ENCODE peak calls at places on chromosomes 5 and 9, in four cellular contexts. H is neuronal stem cell, S is GM23338, J is IMR-90. D is an unnamed sample.
A peak's percentile ranks its signal among the peaks of the same experiment; 100 is the strongest.

GRCh38 chr5:179404321-179405053 is 59.2 kb upstream of the ADAMTS2 start:
- DNase-seq in H (no peak), S (no peak), J (peak; percentile 42), D (no peak)

GRCh38 chr9:128244443-128245226 is 31.2 kb downstream of the GOLGA2 start:
- DNase-seq in H (no peak), S (peak; percentile 87), J (peak; percentile 86), D (peak; percentile 65)

GRCh38 chr5:172841-173251 is 18.4 kb upstream of the LRRC14B start:
- DNase-seq in H (no peak), S (no peak), J (no peak), D (no peak)

GRCh38 chr9:89631381-89631780 is 26.6 kb downstream of the GADD45G start:
- DNase-seq in H (no peak), S (no peak), J (no peak), D (no peak)

GRCh38 chr9:98074119-98074990 is 17.8 kb downstream of the NANS start:
- DNase-seq in H (peak; percentile 67), S (peak; percentile 82), J (peak; percentile 59), D (peak; percentile 63)

GRCh38 chr9:87792831-87793288 is 66.9 kb downstream of the CTSL start:
- DNase-seq in H (no peak), S (peak; percentile 42), J (peak; percentile 43), D (peak; percentile 6)

GRCh38 chr5:54243483-54244080 is 66.8 kb downstream of the ARL15 start:
- DNase-seq in H (peak; percentile 27), S (peak; percentile 70), J (peak; percentile 47), D (peak; percentile 46)

GRCh38 chr9:97293207-97293721 is 14.2 kb upstream of the CCDC180 start:
- DNase-seq in H (no peak), S (peak; percentile 11), J (peak; percentile 27), D (no peak)

GRCh38 chr5:72009280-72009679 is 98.0 kb upstream of the MAP1B start:
- DNase-seq in H (no peak), S (no peak), J (no peak), D (no peak)

GRCh38 chr5:83721878-83722779 is 1.5 kb upstream of the HAPLN1 start:
- DNase-seq in H (peak; percentile 69), S (peak; percentile 85), J (peak; percentile 63), D (no peak)

GRCh38 chr5:122473941-122474340 is 161.9 kb downstream of the SNCAIP start:
- DNase-seq in H (no peak), S (no peak), J (no peak), D (no peak)

GRCh38 chr5:82562696-82563240 is 284.6 kb upstream of the RPS23 start:
- DNase-seq in H (no peak), S (no peak), J (no peak), D (no peak)

GRCh38 chr9:114611516-114612271 is 603 bp downstream of the TMEM268 start:
- DNase-seq in H (no peak), S (peak; percentile 61), J (peak; percentile 58), D (peak; percentile 62)

GRCh38 chr5:170211575-170212334 is 21.0 kb upstream of the C5orf58 start:
- DNase-seq in H (no peak), S (no peak), J (no peak), D (no peak)

GRCh38 chr5:12413585-12413984 is 509.3 kb upstream of the CTNND2 start:
- DNase-seq in H (no peak), S (peak; percentile 27), J (no peak), D (no peak)

GRCh38 chr9:128162215-128163026 is 2.4 kb downstream of the BBLN start:
- DNase-seq in H (no peak), S (no peak), J (no peak), D (no peak)

GRCh38 chr9:110213413-110214044 is 5.6 kb upstream of the C9orf152 start:
- DNase-seq in H (no peak), S (no peak), J (no peak), D (no peak)

GRCh38 chr9:110214090-110214489 is 6.1 kb upstream of the C9orf152 start:
- DNase-seq in H (no peak), S (no peak), J (peak; percentile 30), D (no peak)

GRCh38 chr9:110214553-110214952 is 6.6 kb upstream of the C9orf152 start:
- DNase-seq in H (no peak), S (no peak), J (no peak), D (peak; percentile 20)

GRCh38 chr9:110217656-110218099 is 9.7 kb upstream of the C9orf152 start:
- DNase-seq in H (peak; percentile 11), S (peak; percentile 78), J (peak; percentile 63), D (peak; percentile 69)

GRCh38 chr9:110214956-110215355 is 7.0 kb upstream of the C9orf152 start:
- DNase-seq in H (no peak), S (no peak), J (no peak), D (no peak)
- H3K4me2 ChIP-seq in H (no peak overlapping the region), S (no peak overlapping the region), J (no peak overlapping the region), D (peak overlapping the region; percentile 42)

GRCh38 chr5:142937265-142937877 is 167.2 kb downstream of the ARHGAP26 start:
- DNase-seq in H (no peak), S (no peak), J (no peak), D (no peak)

GRCh38 chr5:142934335-142934734 is 164.2 kb downstream of the ARHGAP26 start:
- DNase-seq in H (no peak), S (no peak), J (no peak), D (no peak)

GRCh38 chr5:142931896-142932686 is 161.9 kb downstream of the ARHGAP26 start:
- DNase-seq in H (no peak), S (peak; percentile 63), J (no peak), D (no peak)

GRCh38 chr5:142938201-142938600 is 168.0 kb downstream of the ARHGAP26 start:
- DNase-seq in H (no peak), S (no peak), J (no peak), D (no peak)

DNA sequence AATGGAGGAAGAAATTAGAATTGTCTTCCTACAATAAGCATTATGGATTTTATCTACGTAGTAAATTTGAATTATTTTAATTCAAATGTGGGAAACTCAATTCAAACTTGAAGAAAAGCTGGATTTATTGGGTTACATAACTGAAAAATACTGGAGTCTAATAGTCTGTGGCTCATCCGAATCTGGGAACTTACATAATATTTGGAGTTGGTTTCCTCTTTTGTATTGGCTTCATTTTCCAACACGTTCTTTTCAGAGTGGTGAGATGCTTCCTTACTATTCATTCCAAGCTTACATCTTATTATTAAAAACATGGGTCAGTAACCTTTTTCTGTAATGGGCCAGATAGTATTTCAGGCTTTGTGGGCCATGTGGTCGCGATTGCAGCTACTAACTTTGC is 164.8 kb downstream of the ARHGAP26 start:
- DNase-seq in H (no peak), S (no peak), J (no peak), D (no peak)
- H3K4me2 ChIP-seq in H (no peak overlapping the region), S (no peak overlapping the region), J (no peak overlapping the region), D (no peak overlapping the region)

GRCh38 chr5:133715622-133716021 is 103.3 kb upstream of the FSTL4 start:
- DNase-seq in H (no peak), S (no peak), J (no peak), D (no peak)
- H3K4me2 ChIP-seq in H (no peak overlapping the region), S (no peak overlapping the region), J (no peak overlapping the region), D (no peak overlapping the region)

GRCh38 chr9:90884178-90884577 is 82.6 kb downstream of the SYK start:
- DNase-seq in H (no peak), S (no peak), J (no peak), D (no peak)

GRCh38 chr9:90880669-90881068 is 79.0 kb downstream of the SYK start:
- DNase-seq in H (no peak), S (no peak), J (no peak), D (peak; percentile 85)

GRCh38 chr9:90883661-90884060 is 82.0 kb downstream of the SYK start:
- DNase-seq in H (no peak), S (no peak), J (no peak), D (no peak)

GRCh38 chr9:90881648-90882047 is 80.0 kb downstream of the SYK start:
- DNase-seq in H (no peak), S (no peak), J (no peak), D (peak; percentile 98)

DNA sequence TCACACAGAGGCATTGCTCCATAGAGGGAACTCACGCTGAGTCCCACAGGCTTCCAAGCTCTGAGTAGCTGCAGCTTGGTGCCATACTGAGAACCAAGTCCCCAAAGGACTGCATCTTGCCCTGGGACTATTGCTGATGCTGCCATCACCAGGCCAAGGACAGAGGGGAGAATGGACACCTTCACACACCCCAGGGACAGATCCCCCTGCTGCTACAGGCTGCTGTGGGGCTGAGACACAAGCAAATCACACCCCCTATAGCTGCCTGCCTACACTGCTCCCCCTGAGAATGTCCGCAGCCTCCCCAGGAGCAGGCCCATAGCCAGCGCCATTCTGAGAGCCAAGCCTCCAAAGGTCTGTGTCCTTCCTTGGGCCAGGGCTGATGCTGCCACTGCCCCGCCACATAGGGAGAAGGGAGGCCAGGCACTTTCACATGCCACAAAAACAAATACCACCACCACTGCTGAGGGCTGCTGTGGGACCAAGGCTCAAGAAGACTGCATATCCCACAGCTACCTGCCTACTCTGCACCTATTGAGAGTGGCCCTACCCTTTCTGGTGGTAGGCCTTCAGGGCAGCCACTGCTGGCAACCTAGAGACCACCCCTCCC is 81.5 kb downstream of the SYK start:
- DNase-seq in H (no peak), S (no peak), J (no peak), D (no peak)
- H3K4me2 ChIP-seq in H (no peak overlapping the region), S (no peak overlapping the region), J (no peak overlapping the region), D (no peak overlapping the region)

DNA sequence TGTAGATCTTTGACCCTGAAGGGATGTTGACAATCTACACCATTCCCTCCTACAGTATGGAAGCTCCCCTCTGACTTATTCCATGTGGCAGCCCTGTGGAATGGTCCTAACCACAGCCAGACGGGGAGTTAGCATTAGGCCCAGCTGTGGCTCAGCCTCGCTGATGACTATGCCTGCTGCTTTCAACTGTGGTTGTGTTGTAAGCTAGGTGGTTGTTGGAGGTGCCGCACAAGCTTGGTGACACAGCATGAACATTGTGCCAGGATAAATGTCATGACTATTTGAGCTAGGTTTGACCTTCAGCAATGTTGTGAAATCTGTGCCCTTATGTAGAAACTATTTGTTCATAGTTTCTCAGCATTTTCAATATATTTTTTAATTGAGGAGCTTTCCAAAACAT is 40.6 kb downstream of the SGCD start:
- DNase-seq in H (no peak), S (peak; percentile 17), J (peak; percentile 97), D (no peak)
- H3K4me2 ChIP-seq in H (no peak overlapping the region), S (no peak overlapping the region), J (no peak overlapping the region), D (no peak overlapping the region)

GRCh38 chr5:173825215-173825865 is 62.8 kb upstream of the CPEB4 start:
- DNase-seq in H (no peak), S (no peak), J (no peak), D (no peak)
- H3K4me2 ChIP-seq in H (no peak overlapping the region), S (no peak overlapping the region), J (no peak overlapping the region), D (peak overlapping the region; percentile 70)

GRCh38 chr5:76958976-76959767 is 6.3 kb downstream of the CRHBP start:
- DNase-seq in H (no peak), S (peak; percentile 8), J (peak; percentile 70), D (no peak)
- H3K4me2 ChIP-seq in H (no peak overlapping the region), S (no peak overlapping the region), J (no peak overlapping the region), D (no peak overlapping the region)

DNA sequence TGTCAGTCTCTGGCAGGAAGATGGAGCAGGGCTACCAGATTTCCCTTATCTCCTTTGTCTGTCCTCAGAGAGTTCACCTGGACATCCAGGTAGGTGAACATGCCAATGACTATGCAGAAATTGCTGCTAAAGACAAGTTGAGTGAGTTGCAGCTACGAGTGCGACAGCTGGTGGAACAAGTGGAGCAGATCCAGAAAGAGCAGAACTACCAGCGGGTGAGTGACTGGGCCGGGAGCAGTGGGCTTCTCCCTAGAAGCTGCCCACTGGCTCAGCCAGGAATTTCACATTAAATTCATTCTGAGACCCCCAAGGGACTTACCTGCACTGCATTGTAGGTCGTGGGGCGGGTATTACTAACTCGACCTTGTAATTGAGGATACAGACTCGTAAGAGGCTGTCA is 2.1 kb downstream of the TMED9 start:
- DNase-seq in H (no peak), S (no peak), J (no peak), D (no peak)
- H3K4me2 ChIP-seq in H (no peak overlapping the region), S (no peak overlapping the region), J (no peak overlapping the region), D (no peak overlapping the region)